ENCODE peak calls at places on chromosomes 6 and 20, in nine cellular contexts. One of them, this sample, is unnamed.

GRCh38 chr6:32195902-32196681 is 3.6 kb upstream of the GPSM3 start:
- DNase-seq in LoVo: peak
- DNase-seq in NCI-H226: peak
- DNase-seq in Ammon's horn: peak
- DNase-seq in EH: peak
- DNase-seq in NCI-H774: peak
- DNase-seq in A549: peak
- DNase-seq in OCI-LY7: peak
- DNase-seq in MM.1S: peak
- DNase-seq in this sample: peak

GRCh38 chr6:157597461-157598312 is 216.7 kb downstream of the ZDHHC14 start:
- DNase-seq in LoVo: peak
- DNase-seq in NCI-H226: no peak
- DNase-seq in Ammon's horn: peak
- DNase-seq in EH: peak
- DNase-seq in NCI-H774: no peak
- DNase-seq in A549: peak
- DNase-seq in OCI-LY7: peak
- DNase-seq in MM.1S: peak
- DNase-seq in this sample: peak

GRCh38 chr6:157763129-157763893 is 59.7 kb upstream of the SNX9 start:
- DNase-seq in LoVo: peak
- DNase-seq in NCI-H226: peak
- DNase-seq in Ammon's horn: no peak
- DNase-seq in EH: peak
- DNase-seq in NCI-H774: peak
- DNase-seq in A549: peak
- DNase-seq in OCI-LY7: no peak
- DNase-seq in MM.1S: peak
- DNase-seq in this sample: peak

GRCh38 chr20:63366658-63367360 is 5.7 kb upstream of the CHRNA4 start:
- DNase-seq in LoVo: no peak
- DNase-seq in NCI-H226: no peak
- DNase-seq in Ammon's horn: no peak
- DNase-seq in EH: no peak
- DNase-seq in NCI-H774: no peak
- DNase-seq in A549: no peak
- DNase-seq in OCI-LY7: no peak
- DNase-seq in MM.1S: no peak
- DNase-seq in this sample: no peak

GRCh38 chr20:37586078-37586477 is 58.4 kb upstream of the BLCAP start:
- DNase-seq in LoVo: no peak
- DNase-seq in NCI-H226: no peak
- DNase-seq in Ammon's horn: no peak
- DNase-seq in EH: no peak
- DNase-seq in NCI-H774: no peak
- DNase-seq in A549: no peak
- DNase-seq in OCI-LY7: no peak
- DNase-seq in MM.1S: no peak
- DNase-seq in this sample: no peak

GRCh38 chr20:64138276-64138815 is 25.9 kb upstream of the MYT1 start:
- DNase-seq in LoVo: no peak
- DNase-seq in NCI-H226: no peak
- DNase-seq in Ammon's horn: no peak
- DNase-seq in EH: no peak
- DNase-seq in NCI-H774: no peak
- DNase-seq in A549: no peak
- DNase-seq in OCI-LY7: no peak
- DNase-seq in MM.1S: no peak
- DNase-seq in this sample: no peak

GRCh38 chr6:34143884-34144580 is 1.9 kb downstream of the GRM4 start:
- DNase-seq in LoVo: no peak
- DNase-seq in NCI-H226: no peak
- DNase-seq in Ammon's horn: no peak
- DNase-seq in EH: peak
- DNase-seq in NCI-H774: no peak
- DNase-seq in A549: peak
- DNase-seq in OCI-LY7: peak
- DNase-seq in MM.1S: no peak
- DNase-seq in this sample: no peak

GRCh38 chr6:108799356-108799720 is 48.9 kb upstream of the ARMC2 start:
- DNase-seq in LoVo: no peak
- DNase-seq in NCI-H226: no peak
- DNase-seq in Ammon's horn: no peak
- DNase-seq in EH: no peak
- DNase-seq in NCI-H774: no peak
- DNase-seq in A549: no peak
- DNase-seq in OCI-LY7: no peak
- DNase-seq in MM.1S: no peak
- DNase-seq in this sample: no peak

GRCh38 chr6:129853996-129854711 is 7.0 kb downstream of the TMEM244 start:
- DNase-seq in LoVo: no peak
- DNase-seq in NCI-H226: peak
- DNase-seq in Ammon's horn: no peak
- DNase-seq in EH: peak
- DNase-seq in NCI-H774: no peak
- DNase-seq in A549: no peak
- DNase-seq in OCI-LY7: no peak
- DNase-seq in MM.1S: no peak
- DNase-seq in this sample: peak

GRCh38 chr6:109484161-109484560 is 1.1 kb upstream of the ZBTB24 start:
- DNase-seq in LoVo: no peak
- DNase-seq in NCI-H226: no peak
- DNase-seq in Ammon's horn: no peak
- DNase-seq in EH: no peak
- DNase-seq in NCI-H774: no peak
- DNase-seq in A549: no peak
- DNase-seq in OCI-LY7: no peak
- DNase-seq in MM.1S: no peak
- DNase-seq in this sample: no peak

GRCh38 chr6:163398104-163398503 is 16.4 kb upstream of the QKI start:
- DNase-seq in LoVo: no peak
- DNase-seq in NCI-H226: no peak
- DNase-seq in Ammon's horn: no peak
- DNase-seq in EH: no peak
- DNase-seq in NCI-H774: no peak
- DNase-seq in A549: no peak
- DNase-seq in OCI-LY7: no peak
- DNase-seq in MM.1S: no peak
- DNase-seq in this sample: no peak

GRCh38 chr6:107670792-107671199 is 153.3 kb downstream of the SCML4 start:
- DNase-seq in LoVo: no peak
- DNase-seq in NCI-H226: peak
- DNase-seq in Ammon's horn: peak
- DNase-seq in EH: peak
- DNase-seq in NCI-H774: peak
- DNase-seq in A549: no peak
- DNase-seq in OCI-LY7: peak
- DNase-seq in MM.1S: no peak
- DNase-seq in this sample: no peak

GRCh38 chr6:105844275-105844848 is 241.8 kb upstream of the PRDM1 start:
- DNase-seq in LoVo: no peak
- DNase-seq in NCI-H226: no peak
- DNase-seq in Ammon's horn: peak
- DNase-seq in EH: no peak
- DNase-seq in NCI-H774: no peak
- DNase-seq in A549: no peak
- DNase-seq in OCI-LY7: no peak
- DNase-seq in MM.1S: no peak
- DNase-seq in this sample: no peak

GRCh38 chr6:15793288-15793687 is 130.5 kb upstream of the DTNBP1 start:
- DNase-seq in LoVo: no peak
- DNase-seq in NCI-H226: peak
- DNase-seq in Ammon's horn: no peak
- DNase-seq in EH: peak
- DNase-seq in NCI-H774: no peak
- DNase-seq in A549: no peak
- DNase-seq in OCI-LY7: no peak
- DNase-seq in MM.1S: no peak
- DNase-seq in this sample: no peak

GRCh38 chr6:128025478-128025877 is 124.6 kb upstream of the THEMIS start:
- DNase-seq in LoVo: no peak
- DNase-seq in NCI-H226: no peak
- DNase-seq in Ammon's horn: no peak
- DNase-seq in EH: no peak
- DNase-seq in NCI-H774: no peak
- DNase-seq in A549: no peak
- DNase-seq in OCI-LY7: no peak
- DNase-seq in MM.1S: no peak
- DNase-seq in this sample: no peak

GRCh38 chr20:50312682-50313187 is 122.1 kb downstream of the CEBPB start:
- DNase-seq in LoVo: peak
- DNase-seq in NCI-H226: peak
- DNase-seq in Ammon's horn: no peak
- DNase-seq in EH: peak
- DNase-seq in NCI-H774: no peak
- DNase-seq in A549: no peak
- DNase-seq in OCI-LY7: no peak
- DNase-seq in MM.1S: no peak
- DNase-seq in this sample: no peak

GRCh38 chr20:45049904-45050471 is 50.9 kb downstream of the KCNS1 start:
- DNase-seq in LoVo: no peak
- DNase-seq in NCI-H226: no peak
- DNase-seq in Ammon's horn: peak
- DNase-seq in EH: no peak
- DNase-seq in NCI-H774: no peak
- DNase-seq in A549: no peak
- DNase-seq in OCI-LY7: peak
- DNase-seq in MM.1S: no peak
- DNase-seq in this sample: no peak

GRCh38 chr20:19277381-19277780 is 64.9 kb downstream of the SLC24A3 start:
- DNase-seq in LoVo: no peak
- DNase-seq in NCI-H226: no peak
- DNase-seq in Ammon's horn: no peak
- DNase-seq in EH: peak
- DNase-seq in NCI-H774: no peak
- DNase-seq in A549: no peak
- DNase-seq in OCI-LY7: no peak
- DNase-seq in MM.1S: no peak
- DNase-seq in this sample: no peak

GRCh38 chr6:150243620-150244314 is 100.9 kb downstream of the PPP1R14C start:
- DNase-seq in LoVo: no peak
- DNase-seq in NCI-H226: no peak
- DNase-seq in Ammon's horn: no peak
- DNase-seq in EH: peak
- DNase-seq in NCI-H774: no peak
- DNase-seq in A549: no peak
- DNase-seq in OCI-LY7: no peak
- DNase-seq in MM.1S: no peak
- DNase-seq in this sample: no peak

GRCh38 chr6:81476881-81477280 is 275.6 kb downstream of the TENT5A start:
- DNase-seq in LoVo: no peak
- DNase-seq in NCI-H226: peak
- DNase-seq in Ammon's horn: no peak
- DNase-seq in EH: peak
- DNase-seq in NCI-H774: no peak
- DNase-seq in A549: no peak
- DNase-seq in OCI-LY7: no peak
- DNase-seq in MM.1S: no peak
- DNase-seq in this sample: no peak

GRCh38 chr20:61588356-61589054 is 336.4 kb downstream of the CDH4 start:
- DNase-seq in LoVo: no peak
- DNase-seq in NCI-H226: peak
- DNase-seq in Ammon's horn: no peak
- DNase-seq in EH: peak
- DNase-seq in NCI-H774: no peak
- DNase-seq in A549: peak
- DNase-seq in OCI-LY7: no peak
- DNase-seq in MM.1S: no peak
- DNase-seq in this sample: no peak